ENCODE peak calls at places on chromosome 6, in nine cellular contexts. V is esophagus muscularis mucosa, O is nephron progenitor cell, B is lower lobe of right lung, K is RWPE2, E is pancreas, P is left lung, G is HepG2, I is right lobe of liver. Q is an unnamed sample.

GRCh38 chr6:137853569-137854213 is 13.4 kb upstream of the TNFAIP3 start:
- DNase-seq in K (no peak), O (no peak), E (no peak), V (no peak), G (no peak), P (no peak), B (no peak), I (no peak), Q (no peak)

GRCh38 chr6:18121580-18122127 is 823 bp downstream of the NHLRC1 start:
- DNase-seq in P (no peak), E (no peak), V (no peak), I (no peak), B (peak; percentile 45), O (peak; percentile 12), G (peak; percentile 27), K (no peak), Q (no peak)

GRCh38 chr6:6803180-6803978 is 214.9 kb downstream of the LY86 start:
- DNase-seq in K (peak; percentile 99), E (no peak), G (no peak), P (no peak), I (no peak), O (no peak), B (peak; percentile 70), V (no peak), Q (no peak)

GRCh38 chr6:63476302-63476701 is 96.0 kb upstream of the LOC128125822 start:
- DNase-seq in B (no peak), O (no peak), G (peak; percentile 60), K (no peak), V (no peak), E (no peak), I (no peak), P (no peak), Q (no peak)

GRCh38 chr6:163001341-163001740 is 273.6 kb downstream of the PACRG start:
- DNase-seq in O (no peak), G (no peak), V (no peak), B (no peak), P (no peak), E (no peak), K (no peak), I (no peak), Q (no peak)

GRCh38 chr6:135162678-135163439 is 18.2 kb upstream of the MYB start:
- DNase-seq in O (peak; percentile 68), P (peak; percentile 79), V (no peak), E (peak; percentile 71), I (no peak), K (no peak), G (peak; percentile 23), B (no peak), Q (no peak)

GRCh38 chr6:54335871-54336270 is 27.6 kb downstream of the TINAG start:
- DNase-seq in P (no peak), E (no peak), B (no peak), O (no peak), V (no peak), G (peak; percentile 1), I (no peak), K (no peak), Q (no peak)

GRCh38 chr6:158068893-158069799 is 87.5 kb downstream of the SYNJ2 start:
- DNase-seq in V (no peak), E (no peak), O (no peak), G (no peak), P (peak; percentile 89), I (no peak), B (peak; percentile 78), K (peak; percentile 90), Q (peak; percentile 88)

GRCh38 chr6:33320315-33321181 is 3.0 kb upstream of the ZBTB22 start:
- DNase-seq in K (peak; percentile 77), B (no peak), G (no peak), P (no peak), E (peak; percentile 69), I (peak; percentile 83), O (no peak), V (no peak), Q (no peak)

GRCh38 chr6:31767096-31767645 is 4.7 kb downstream of the SAPCD1 start:
- DNase-seq in V (no peak), K (no peak), I (no peak), O (no peak), P (peak; percentile 24), B (no peak), E (no peak), G (no peak), Q (no peak)

GRCh38 chr6:11309947-11310665 is 77.6 kb upstream of the NEDD9 start:
- DNase-seq in V (no peak), E (no peak), P (no peak), K (no peak), B (peak; percentile 54), G (no peak), I (no peak), O (no peak), Q (peak; percentile 69)

GRCh38 chr6:149013932-149014331 is 267.1 kb downstream of the UST start:
- DNase-seq in B (no peak), I (no peak), K (no peak), G (no peak), O (no peak), V (no peak), E (no peak), P (no peak), Q (no peak)

GRCh38 chr6:168417660-168418059 is 23.3 kb upstream of the SMOC2 start:
- DNase-seq in K (no peak), P (no peak), O (no peak), E (no peak), G (no peak), B (no peak), I (no peak), V (no peak), Q (no peak)

GRCh38 chr6:159862103-159862502 is 28.7 kb upstream of the MAS1 start:
- DNase-seq in G (no peak), E (no peak), V (no peak), P (no peak), B (no peak), O (no peak), K (no peak), I (no peak), Q (no peak)

GRCh38 chr6:11727995-11728961 is 50.3 kb downstream of the ADTRP start:
- DNase-seq in B (no peak), G (no peak), K (no peak), I (no peak), P (no peak), E (no peak), O (no peak), V (no peak), Q (no peak)

GRCh38 chr6:54404791-54405190 is 96.5 kb downstream of the TINAG start:
- DNase-seq in K (no peak), E (no peak), I (no peak), B (no peak), O (no peak), P (no peak), G (no peak), V (no peak), Q (no peak)

GRCh38 chr6:89035252-89036106 is 45.1 kb upstream of the PNRC1 start:
- DNase-seq in K (peak; percentile 98), G (peak; percentile 73), B (peak; percentile 70), I (peak; percentile 75), E (peak; percentile 64), P (no peak), V (peak; percentile 97), O (no peak), Q (peak; percentile 78)

GRCh38 chr6:154289818-154290508 is 66.6 kb downstream of the IPCEF1 start:
- DNase-seq in I (no peak), O (no peak), B (no peak), P (no peak), E (no peak), K (no peak), G (no peak), V (no peak), Q (no peak)

GRCh38 chr6:13666194-13667105 is 45.2 kb downstream of the RANBP9 start:
- DNase-seq in B (no peak), K (no peak), P (no peak), I (no peak), O (no peak), G (no peak), E (no peak), V (no peak), Q (no peak)

GRCh38 chr6:123986938-123987337 is 183.3 kb downstream of the NKAIN2 start:
- DNase-seq in E (no peak), B (no peak), G (no peak), P (no peak), O (no peak), K (no peak), V (no peak), I (no peak), Q (no peak)

GRCh38 chr6:160226118-160226541 is 32.5 kb downstream of the SLC22A2 start:
- DNase-seq in P (no peak), K (no peak), G (no peak), O (no peak), B (no peak), V (no peak), E (no peak), I (no peak), Q (no peak)

GRCh38 chr6:30685157-30685976 is 1.1 kb downstream of the PPP1R18 start:
- DNase-seq in E (peak; percentile 60), O (no peak), G (no peak), I (peak; percentile 62), K (no peak), B (no peak), P (peak; percentile 85), V (no peak), Q (no peak)

DNA sequence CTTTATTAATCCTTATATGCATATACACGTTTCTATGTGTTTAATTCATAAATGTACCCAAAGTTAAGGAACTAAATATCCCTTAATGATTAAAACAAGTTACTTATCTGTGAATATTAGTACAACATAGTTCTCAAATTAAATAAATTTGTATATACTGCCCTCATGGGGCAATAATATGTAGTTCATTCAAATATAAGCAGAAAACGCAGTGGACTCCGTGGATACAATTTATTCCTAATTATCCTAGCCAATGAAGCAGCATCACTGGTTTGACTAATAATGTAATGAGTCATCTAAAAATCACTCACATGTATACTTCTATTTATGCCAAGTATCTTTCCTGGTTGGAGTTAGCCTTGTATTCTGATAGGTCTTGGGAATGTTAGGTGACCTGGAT is 111.6 kb downstream of the TBC1D32 start:
- DNase-seq in P (no peak), E (no peak), O (no peak), B (no peak), G (no peak), I (no peak), K (no peak), V (no peak), Q (no peak)
- TF ChIP-seq CTCF in P (peak; percentile 17), E (no peak), O (no peak), B (no peak), G (no peak), I (no peak), K (peak; percentile 36), V (no peak), Q (peak; percentile 7)

GRCh38 chr6:17093692-17094091 is 8.2 kb upstream of the STMND1 start:
- DNase-seq in K (no peak), V (no peak), P (no peak), B (no peak), O (peak; percentile 14), I (no peak), E (no peak), G (no peak), Q (no peak)
- TF ChIP-seq CTCF in K (peak; percentile 40), V (no peak), P (no peak), B (no peak), O (peak; percentile 35), I (no peak), E (no peak), G (peak; percentile 45), Q (no peak)

GRCh38 chr6:146890644-146891434 is 292.1 kb downstream of the ADGB start:
- DNase-seq in E (no peak), P (no peak), K (no peak), B (no peak), V (no peak), I (no peak), G (no peak), O (no peak), Q (no peak)
- TF ChIP-seq CTCF in E (no peak), P (no peak), K (no peak), B (no peak), V (no peak), I (peak; percentile 5), G (no peak), O (no peak), Q (no peak)

GRCh38 chr6:28134015-28134414 is 7.7 kb upstream of the ZKSCAN8 start:
- DNase-seq in K (no peak), B (no peak), V (no peak), O (no peak), E (no peak), G (peak; percentile 59), I (no peak), P (no peak), Q (no peak)
- TF ChIP-seq CTCF in K (peak; percentile 71), B (peak; percentile 28), V (no peak), O (peak; percentile 21), E (no peak), G (peak; percentile 75), I (peak; percentile 45), P (no peak), Q (peak; percentile 29)